ENCODE peak calls at places on chromosome 12, in seven cellular contexts. One of them, this sample, is unnamed.

GRCh38 chr12:1797991-1798733 is 22.2 kb upstream of the LRTM2 start:
- DNase-seq in suprapubic skin: peak
- DNase-seq in stomach: no peak
- DNase-seq in GM12865: no peak
- DNase-seq in epithelial cell of esophagus: no peak
- DNase-seq in psoas muscle: peak
- DNase-seq in fibroblast of lung: no peak
- DNase-seq in this sample: no peak

GRCh38 chr12:95371571-95371970 is 102.4 kb upstream of the METAP2 start:
- DNase-seq in epithelial cell of esophagus: no peak
- DNase-seq in fibroblast of lung: no peak
- DNase-seq in psoas muscle: no peak
- DNase-seq in GM12865: no peak
- DNase-seq in suprapubic skin: no peak
- DNase-seq in stomach: no peak
- DNase-seq in this sample: no peak

GRCh38 chr12:11630046-11630706 is 19.3 kb upstream of the ETV6 start:
- DNase-seq in stomach: peak
- DNase-seq in suprapubic skin: no peak
- DNase-seq in fibroblast of lung: no peak
- DNase-seq in psoas muscle: no peak
- DNase-seq in GM12865: no peak
- DNase-seq in epithelial cell of esophagus: no peak
- DNase-seq in this sample: no peak

GRCh38 chr12:92968201-92968813 is 39.2 kb upstream of the EEA1 start:
- DNase-seq in GM12865: no peak
- DNase-seq in psoas muscle: no peak
- DNase-seq in fibroblast of lung: peak
- DNase-seq in epithelial cell of esophagus: peak
- DNase-seq in stomach: no peak
- DNase-seq in suprapubic skin: no peak
- DNase-seq in this sample: no peak

GRCh38 chr12:107109726-107110518 is 16.6 kb upstream of the CRY1 start:
- DNase-seq in psoas muscle: no peak
- DNase-seq in stomach: no peak
- DNase-seq in suprapubic skin: no peak
- DNase-seq in GM12865: no peak
- DNase-seq in fibroblast of lung: no peak
- DNase-seq in epithelial cell of esophagus: peak
- DNase-seq in this sample: no peak

GRCh38 chr12:80620281-80620680 is 87.2 kb upstream of the MYF6 start:
- DNase-seq in fibroblast of lung: no peak
- DNase-seq in suprapubic skin: no peak
- DNase-seq in stomach: no peak
- DNase-seq in psoas muscle: no peak
- DNase-seq in GM12865: no peak
- DNase-seq in epithelial cell of esophagus: no peak
- DNase-seq in this sample: no peak

GRCh38 chr12:80848858-80849257 is 88.9 kb downstream of the LIN7A start:
- DNase-seq in psoas muscle: no peak
- DNase-seq in stomach: no peak
- DNase-seq in GM12865: no peak
- DNase-seq in fibroblast of lung: no peak
- DNase-seq in epithelial cell of esophagus: peak
- DNase-seq in suprapubic skin: no peak
- DNase-seq in this sample: no peak

GRCh38 chr12:6928703-6929407 is 1.1 kb downstream of the ATN1 start:
- DNase-seq in psoas muscle: no peak
- DNase-seq in GM12865: no peak
- DNase-seq in suprapubic skin: peak
- DNase-seq in stomach: no peak
- DNase-seq in epithelial cell of esophagus: no peak
- DNase-seq in fibroblast of lung: no peak
- DNase-seq in this sample: no peak

GRCh38 chr12:96743606-96744005 is 163.5 kb upstream of the NEDD1 start:
- DNase-seq in suprapubic skin: no peak
- DNase-seq in psoas muscle: no peak
- DNase-seq in stomach: no peak
- DNase-seq in GM12865: no peak
- DNase-seq in epithelial cell of esophagus: peak
- DNase-seq in fibroblast of lung: peak
- DNase-seq in this sample: no peak

GRCh38 chr12:122001379-122002209 is 20.1 kb upstream of the BCL7A start:
- DNase-seq in epithelial cell of esophagus: peak
- DNase-seq in stomach: no peak
- DNase-seq in psoas muscle: no peak
- DNase-seq in GM12865: no peak
- DNase-seq in fibroblast of lung: no peak
- DNase-seq in suprapubic skin: no peak
- DNase-seq in this sample: no peak

GRCh38 chr12:66693901-66694513 is 15.1 kb upstream of the GRIP1 start:
- DNase-seq in GM12865: peak
- DNase-seq in stomach: no peak
- DNase-seq in epithelial cell of esophagus: peak
- DNase-seq in fibroblast of lung: peak
- DNase-seq in psoas muscle: no peak
- DNase-seq in suprapubic skin: no peak
- DNase-seq in this sample: peak

GRCh38 chr12:104223599-104224168 is 8.1 kb downstream of the TXNRD1 start:
- DNase-seq in fibroblast of lung: no peak
- DNase-seq in epithelial cell of esophagus: no peak
- DNase-seq in psoas muscle: no peak
- DNase-seq in GM12865: peak
- DNase-seq in stomach: no peak
- DNase-seq in suprapubic skin: no peak
- DNase-seq in this sample: no peak

GRCh38 chr12:56518570-56518969 is 3.0 kb upstream of the RBMS2 start:
- DNase-seq in GM12865: no peak
- DNase-seq in psoas muscle: no peak
- DNase-seq in suprapubic skin: no peak
- DNase-seq in epithelial cell of esophagus: peak
- DNase-seq in stomach: no peak
- DNase-seq in fibroblast of lung: no peak
- DNase-seq in this sample: no peak

GRCh38 chr12:56521209-56521589 is 421 bp upstream of the RBMS2 start:
- DNase-seq in GM12865: no peak
- DNase-seq in stomach: no peak
- DNase-seq in psoas muscle: no peak
- DNase-seq in fibroblast of lung: no peak
- DNase-seq in suprapubic skin: no peak
- DNase-seq in epithelial cell of esophagus: no peak
- DNase-seq in this sample: no peak

GRCh38 chr12:56521590-56522371 is at the start of gene RBMS2:
- DNase-seq in GM12865: peak
- DNase-seq in psoas muscle: peak
- DNase-seq in fibroblast of lung: peak
- DNase-seq in epithelial cell of esophagus: peak
- DNase-seq in stomach: peak
- DNase-seq in suprapubic skin: peak
- DNase-seq in this sample: peak

GRCh38 chr12:56517854-56518253 is 3.8 kb upstream of the RBMS2 start:
- DNase-seq in epithelial cell of esophagus: peak
- DNase-seq in GM12865: no peak
- DNase-seq in stomach: no peak
- DNase-seq in fibroblast of lung: no peak
- DNase-seq in psoas muscle: no peak
- DNase-seq in suprapubic skin: no peak
- DNase-seq in this sample: no peak

DNA sequence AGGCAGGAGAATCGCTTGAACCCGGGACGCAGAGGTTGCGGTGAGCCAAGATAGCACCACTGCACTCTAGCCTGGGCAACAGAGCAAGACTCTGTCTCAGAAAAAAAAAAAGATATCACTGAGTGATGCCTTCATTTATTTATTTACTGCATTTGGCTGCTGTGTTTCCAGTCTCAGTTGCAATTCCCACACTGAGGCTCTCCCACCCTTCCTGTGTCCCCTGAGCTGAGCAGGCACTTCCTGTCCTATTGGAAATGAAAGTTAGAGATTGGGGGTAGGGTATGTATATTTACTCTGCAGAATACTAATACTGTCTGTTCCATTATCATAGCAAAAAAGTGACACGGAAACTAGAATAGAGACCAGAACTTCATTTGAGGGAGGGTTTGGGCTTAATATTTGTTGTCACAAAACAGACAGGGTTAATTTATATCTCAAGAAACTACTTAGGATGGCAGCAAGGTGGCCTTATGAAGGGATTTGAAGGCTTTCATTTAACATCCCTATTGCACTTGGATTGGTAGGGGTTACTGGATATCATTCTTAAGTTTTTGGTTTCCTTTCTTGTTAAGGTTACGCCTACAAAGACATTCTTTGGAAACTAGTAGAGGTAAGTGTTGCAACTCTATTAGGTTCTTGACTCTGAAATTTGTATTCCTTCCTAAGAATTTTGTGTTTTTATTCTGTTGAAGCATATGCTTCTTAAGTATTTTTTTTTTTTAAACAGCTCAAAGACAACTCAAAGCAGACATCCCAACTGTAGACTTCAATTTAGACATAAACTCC is 1.4 kb upstream of the RBMS2 start:
- DNase-seq in GM12865: no peak
- DNase-seq in stomach: no peak
- DNase-seq in suprapubic skin: no peak
- DNase-seq in epithelial cell of esophagus: no peak
- DNase-seq in fibroblast of lung: no peak
- DNase-seq in psoas muscle: no peak
- DNase-seq in this sample: no peak
- H3K4me3 ChIP-seq in GM12865: no peak
- H3K4me3 ChIP-seq in stomach: no peak
- H3K4me3 ChIP-seq in suprapubic skin: peak
- H3K4me3 ChIP-seq in epithelial cell of esophagus: no peak
- H3K4me3 ChIP-seq in fibroblast of lung: peak
- H3K4me3 ChIP-seq in psoas muscle: peak
- H3K4me3 ChIP-seq in this sample: no peak

DNA sequence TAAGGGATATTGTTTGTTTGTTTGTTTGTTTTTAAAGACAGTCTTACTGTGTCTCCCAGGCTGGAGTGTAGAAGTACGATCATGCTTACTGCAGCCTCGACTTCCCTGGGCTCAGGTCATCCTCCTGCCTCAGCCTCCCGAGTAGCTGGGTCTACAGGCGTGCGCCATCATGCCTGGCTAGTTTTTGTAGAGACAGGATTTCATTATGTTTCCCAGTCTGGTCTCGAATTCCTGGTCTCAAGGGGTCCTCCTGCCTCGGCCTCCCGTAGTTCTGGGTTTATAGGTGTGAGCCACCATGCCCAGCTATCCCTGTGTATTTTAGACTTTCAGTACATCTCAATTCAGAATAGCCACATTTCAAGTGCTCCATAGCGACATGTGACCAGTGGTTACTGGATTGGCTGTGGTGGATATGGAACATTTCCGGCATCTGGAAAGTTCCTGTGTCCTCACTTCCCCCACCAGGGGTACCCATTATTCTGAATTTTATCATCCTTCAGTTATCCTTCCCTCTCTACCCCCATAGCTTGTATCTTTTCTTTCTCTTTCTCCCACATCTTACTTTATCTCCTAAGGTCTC is 61.1 kb downstream of the HRK start:
- DNase-seq in psoas muscle: no peak
- DNase-seq in fibroblast of lung: no peak
- DNase-seq in GM12865: no peak
- DNase-seq in stomach: no peak
- DNase-seq in suprapubic skin: no peak
- DNase-seq in epithelial cell of esophagus: no peak
- DNase-seq in this sample: no peak
- H3K4me3 ChIP-seq in psoas muscle: no peak
- H3K4me3 ChIP-seq in fibroblast of lung: no peak
- H3K4me3 ChIP-seq in GM12865: no peak
- H3K4me3 ChIP-seq in stomach: no peak
- H3K4me3 ChIP-seq in suprapubic skin: no peak
- H3K4me3 ChIP-seq in epithelial cell of esophagus: no peak
- H3K4me3 ChIP-seq in this sample: no peak

GRCh38 chr12:40692617-40693502 is 621 bp downstream of the CNTN1 start:
- DNase-seq in suprapubic skin: peak
- DNase-seq in GM12865: no peak
- DNase-seq in epithelial cell of esophagus: peak
- DNase-seq in stomach: no peak
- DNase-seq in psoas muscle: peak
- DNase-seq in fibroblast of lung: no peak
- DNase-seq in this sample: no peak

GRCh38 chr12:40688085-40688725 is 4.0 kb upstream of the CNTN1 start:
- DNase-seq in GM12865: no peak
- DNase-seq in fibroblast of lung: no peak
- DNase-seq in stomach: no peak
- DNase-seq in suprapubic skin: no peak
- DNase-seq in epithelial cell of esophagus: no peak
- DNase-seq in psoas muscle: no peak
- DNase-seq in this sample: no peak

GRCh38 chr12:40689576-40689975 is 2.7 kb upstream of the CNTN1 start:
- DNase-seq in stomach: no peak
- DNase-seq in psoas muscle: no peak
- DNase-seq in epithelial cell of esophagus: peak
- DNase-seq in suprapubic skin: no peak
- DNase-seq in GM12865: no peak
- DNase-seq in fibroblast of lung: no peak
- DNase-seq in this sample: no peak

GRCh38 chr12:40693503-40693863 is 1.2 kb downstream of the CNTN1 start:
- DNase-seq in stomach: no peak
- DNase-seq in fibroblast of lung: no peak
- DNase-seq in epithelial cell of esophagus: peak
- DNase-seq in suprapubic skin: peak
- DNase-seq in psoas muscle: peak
- DNase-seq in GM12865: no peak
- DNase-seq in this sample: no peak

GRCh38 chr12:40691913-40692616 is at the start of gene CNTN1:
- DNase-seq in psoas muscle: peak
- DNase-seq in fibroblast of lung: peak
- DNase-seq in epithelial cell of esophagus: peak
- DNase-seq in suprapubic skin: peak
- DNase-seq in stomach: no peak
- DNase-seq in GM12865: peak
- DNase-seq in this sample: no peak
- H3K4me3 ChIP-seq in psoas muscle: peak
- H3K4me3 ChIP-seq in fibroblast of lung: no peak
- H3K4me3 ChIP-seq in epithelial cell of esophagus: peak
- H3K4me3 ChIP-seq in suprapubic skin: peak
- H3K4me3 ChIP-seq in stomach: peak
- H3K4me3 ChIP-seq in GM12865: no peak
- H3K4me3 ChIP-seq in this sample: no peak

GRCh38 chr12:70609203-70609602 is 28.0 kb downstream of the PTPRB start:
- DNase-seq in suprapubic skin: no peak
- DNase-seq in psoas muscle: no peak
- DNase-seq in fibroblast of lung: no peak
- DNase-seq in epithelial cell of esophagus: no peak
- DNase-seq in stomach: no peak
- DNase-seq in GM12865: no peak
- DNase-seq in this sample: no peak
- H3K4me3 ChIP-seq in suprapubic skin: peak
- H3K4me3 ChIP-seq in psoas muscle: peak
- H3K4me3 ChIP-seq in fibroblast of lung: no peak
- H3K4me3 ChIP-seq in epithelial cell of esophagus: peak
- H3K4me3 ChIP-seq in stomach: peak
- H3K4me3 ChIP-seq in GM12865: no peak
- H3K4me3 ChIP-seq in this sample: no peak

DNA sequence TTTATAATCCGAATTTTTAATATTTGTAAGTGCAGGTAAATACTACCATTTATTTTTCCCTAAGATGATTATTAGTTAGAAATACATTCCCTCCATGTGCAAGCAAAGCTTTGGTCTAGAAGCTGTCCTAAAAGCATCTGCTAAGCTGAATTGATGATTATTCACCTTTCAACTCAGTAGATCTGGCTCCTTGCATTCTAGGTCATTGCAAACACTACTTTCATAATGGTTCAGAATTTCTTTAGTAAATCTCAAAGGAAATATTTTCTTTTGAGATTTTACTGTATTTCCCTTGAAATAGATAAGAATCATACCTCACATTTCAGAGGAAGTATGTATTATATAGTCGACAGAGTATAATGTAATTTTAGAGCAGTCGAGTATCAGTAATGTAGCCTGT is 2.4 kb downstream of the ETNK1 start:
- DNase-seq in psoas muscle: no peak
- DNase-seq in epithelial cell of esophagus: no peak
- DNase-seq in fibroblast of lung: peak
- DNase-seq in GM12865: no peak
- DNase-seq in stomach: no peak
- DNase-seq in suprapubic skin: no peak
- DNase-seq in this sample: no peak
- H3K4me3 ChIP-seq in psoas muscle: peak
- H3K4me3 ChIP-seq in epithelial cell of esophagus: peak
- H3K4me3 ChIP-seq in fibroblast of lung: peak
- H3K4me3 ChIP-seq in GM12865: peak
- H3K4me3 ChIP-seq in stomach: peak
- H3K4me3 ChIP-seq in suprapubic skin: peak
- H3K4me3 ChIP-seq in this sample: no peak